ENCODE peak calls at places on chromosomes 2 and 18, in six cellular contexts. G, X, P, L, J and V are unnamed samples.

GRCh38 chr2:187550797-187551306 is 3.4 kb downstream of the TFPI start:
- DNase-seq in G (no peak), X (no peak), P (no peak), L (no peak), J (no peak), V (no peak)

GRCh38 chr2:105385703-105386540 is 12.9 kb downstream of the FHL2 start:
- DNase-seq in G (no peak), X (no peak), P (no peak), L (no peak), J (peak; percentile 79), V (no peak)

GRCh38 chr2:142130111-142131015 is 453 bp downstream of the LRP1B start:
- DNase-seq in G (peak; percentile 78), X (no peak), P (no peak), L (no peak), J (peak; percentile 15), V (peak; percentile 1)

GRCh38 chr2:41483221-41483620 is 564.6 kb upstream of the PKDCC start:
- DNase-seq in G (no peak), X (no peak), P (no peak), L (no peak), J (no peak), V (no peak)

GRCh38 chr2:230877737-230878598 is 13.2 kb downstream of the ITM2C start:
- DNase-seq in G (no peak), X (no peak), P (no peak), L (no peak), J (no peak), V (no peak)

GRCh38 chr2:7902251-7902765 is 779.5 kb upstream of the ID2 start:
- DNase-seq in G (no peak), X (no peak), P (no peak), L (no peak), J (no peak), V (no peak)

GRCh38 chr2:58762176-58762781 is 521.2 kb upstream of the FANCL start:
- DNase-seq in G (peak; percentile 84), X (no peak), P (peak; percentile 3), L (peak; percentile 13), J (peak; percentile 35), V (no peak)

GRCh38 chr2:172280820-172281454 is 146.4 kb upstream of the ITGA6 start:
- DNase-seq in G (no peak), X (peak; percentile 11), P (no peak), L (no peak), J (no peak), V (no peak)

GRCh38 chr2:124763611-124764010 is 738.5 kb downstream of the CNTNAP5 start:
- DNase-seq in G (no peak), X (no peak), P (no peak), L (no peak), J (no peak), V (no peak)

GRCh38 chr18:35477497-35477896 is 20.3 kb downstream of the INO80C start:
- DNase-seq in G (no peak), X (no peak), P (no peak), L (no peak), J (no peak), V (no peak)

GRCh38 chr2:133296396-133296795 is 271.9 kb downstream of the NCKAP5 start:
- DNase-seq in G (no peak), X (no peak), P (no peak), L (no peak), J (no peak), V (no peak)

GRCh38 chr2:221124542-221125235 is 447.4 kb downstream of the EPHA4 start:
- DNase-seq in G (peak; percentile 49), X (no peak), P (no peak), L (no peak), J (no peak), V (no peak)

GRCh38 chr2:61645911-61646310 is 107.8 kb upstream of the XPO1 start:
- DNase-seq in G (no peak), X (no peak), P (no peak), L (no peak), J (no peak), V (no peak)

GRCh38 chr18:45664824-45665763 is 49.8 kb downstream of the SLC14A2 start:
- DNase-seq in G (peak; percentile 70), X (no peak), P (peak; percentile 53), L (peak; percentile 55), J (peak; percentile 28), V (no peak)

GRCh38 chr2:42317945-42318344 is 43.1 kb downstream of the COX7A2L start:
- DNase-seq in G (no peak), X (no peak), P (no peak), L (no peak), J (no peak), V (no peak)

GRCh38 chr2:13819896-13820295 is 812.6 kb upstream of the LRATD1 start:
- DNase-seq in G (no peak), X (no peak), P (no peak), L (no peak), J (no peak), V (no peak)

GRCh38 chr2:221562226-221562625 is 9.9 kb downstream of the EPHA4 start:
- DNase-seq in G (no peak), X (no peak), P (no peak), L (no peak), J (no peak), V (no peak)

GRCh38 chr2:222736301-222736700 is 64.8 kb downstream of the MOGAT1 start:
- DNase-seq in G (no peak), X (no peak), P (no peak), L (no peak), J (no peak), V (no peak)

GRCh38 chr18:26458526-26459232 is 89.7 kb downstream of the KCTD1 start:
- DNase-seq in G (no peak), X (peak; percentile 70), P (peak; percentile 31), L (no peak), J (no peak), V (peak; percentile 46)

GRCh38 chr2:174036825-174037224 is 71.7 kb upstream of the SP3 start:
- DNase-seq in G (no peak), X (peak; percentile 36), P (no peak), L (no peak), J (no peak), V (no peak)

GRCh38 chr2:174035117-174035516 is 69.9 kb upstream of the SP3 start:
- DNase-seq in G (no peak), X (no peak), P (no peak), L (no peak), J (no peak), V (no peak)

GRCh38 chr2:174038472-174038871 is 73.3 kb upstream of the SP3 start:
- DNase-seq in G (no peak), X (no peak), P (no peak), L (no peak), J (no peak), V (no peak)

GRCh38 chr2:174033163-174033550 is 68.0 kb upstream of the SP3 start:
- DNase-seq in G (no peak), X (no peak), P (no peak), L (no peak), J (no peak), V (no peak)

GRCh38 chr2:174035981-174036742 is 71.0 kb upstream of the SP3 start:
- DNase-seq in G (no peak), X (no peak), P (no peak), L (peak; percentile 82), J (no peak), V (no peak)
- TF ChIP-seq TAF1 in G (no peak), X (no peak), P (no peak), L (no peak), J (no peak), V (no peak)

GRCh38 chr2:201127570-201127969 is 11.6 kb downstream of the CFLAR start:
- DNase-seq in G (no peak), X (no peak), P (no peak), L (no peak), J (no peak), V (no peak)
- TF ChIP-seq POLR2AphosphoS5 in G (no peak), X (peak; percentile 83), P (no peak), L (no peak), J (no peak), V (no peak)

GRCh38 chr2:135230150-135230549 is 178.1 kb downstream of the RAB3GAP1 start:
- DNase-seq in G (no peak), X (no peak), P (no peak), L (no peak), J (no peak), V (no peak)
- TF ChIP-seq POLR2A in G (no peak), X (no peak), P (no peak), L (no peak), J (no peak), V (no peak)

DNA sequence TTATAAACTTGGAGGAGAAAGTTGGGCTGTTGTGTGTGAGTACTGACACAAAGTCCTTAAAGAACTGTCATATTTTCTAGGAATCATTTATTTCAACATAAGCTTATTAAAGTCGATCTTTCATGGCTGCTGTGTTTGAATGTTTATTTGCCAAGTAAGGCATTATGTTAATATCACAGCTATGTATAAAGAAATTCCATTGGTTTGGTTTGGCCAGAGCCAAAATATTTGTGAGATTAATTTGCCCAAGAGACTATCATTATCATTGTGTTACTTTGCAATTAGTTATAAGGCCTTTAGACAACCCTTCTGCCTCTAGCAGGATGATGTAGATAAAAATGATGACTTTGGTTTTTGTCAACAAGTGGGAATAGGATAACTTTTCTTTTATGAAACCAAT is 240.6 kb upstream of the NT5C1B start:
- DNase-seq in G (no peak), X (no peak), P (no peak), L (no peak), J (no peak), V (no peak)
- TF ChIP-seq TAF1 in G (no peak), X (no peak), P (no peak), L (no peak), J (no peak), V (no peak)

GRCh38 chr18:8084160-8084559 is 517.0 kb downstream of the PTPRM start:
- DNase-seq in G (peak; percentile 55), X (no peak), P (no peak), L (peak; percentile 39), J (peak; percentile 28), V (no peak)

GRCh38 chr18:8081267-8081666 is 514.2 kb downstream of the PTPRM start:
- DNase-seq in G (no peak), X (no peak), P (no peak), L (no peak), J (no peak), V (no peak)

GRCh38 chr18:8081872-8082553 is 514.9 kb downstream of the PTPRM start:
- DNase-seq in G (no peak), X (no peak), P (no peak), L (no peak), J (no peak), V (no peak)

DNA sequence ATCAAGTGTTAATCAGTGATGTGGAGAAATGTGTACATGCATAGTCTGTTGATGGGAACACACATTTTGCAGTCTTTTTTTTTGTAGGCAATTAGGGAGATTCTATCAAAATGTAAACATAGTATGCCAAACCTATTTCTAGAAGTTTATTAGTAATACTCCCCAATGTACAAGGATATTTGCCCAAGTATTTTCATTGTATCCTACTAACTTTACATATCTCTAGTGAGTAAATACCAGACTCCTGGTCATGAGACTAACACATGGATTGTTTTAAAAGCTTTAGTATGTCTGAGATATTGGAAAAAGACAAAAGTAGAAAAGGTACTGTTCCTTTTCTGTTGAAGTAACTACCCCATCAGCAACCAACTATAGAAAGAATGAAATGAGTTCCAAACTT is 513.0 kb downstream of the PTPRM start:
- DNase-seq in G (no peak), X (no peak), P (no peak), L (no peak), J (no peak), V (no peak)
- TF ChIP-seq POLR2AphosphoS5 in G (no peak), X (no peak), P (no peak), L (no peak), J (no peak), V (no peak)